ENCODE peak calls at places on chromosomes 13 and 19, in six cellular contexts. L is neural progenitor cell, W is mammary epithelial cell, Z is H1, D is mesenchymal stem cell, E is fibroblast of lung. V is an unnamed sample.

GRCh38 chr13:113915786-113916329 is 52.0 kb upstream of the GAS6 start:
- DNase-seq in W (no peak), L (no peak), E (no peak), Z (no peak), D (no peak), V (peak; percentile 13)

GRCh38 chr13:113918580-113918979 is 54.7 kb upstream of the GAS6 start:
- DNase-seq in D (no peak), W (no peak), Z (peak; percentile 30), L (no peak), E (no peak), V (no peak)

GRCh38 chr19:49390131-49390977 is 2.3 kb downstream of the KASH5 start:
- DNase-seq in W (no peak), Z (no peak), D (no peak), E (no peak), L (no peak), V (no peak)

GRCh38 chr19:43675269-43675879 is 5.4 kb upstream of the PLAUR start:
- DNase-seq in W (peak; percentile 100), D (peak; percentile 19), Z (no peak), E (peak; percentile 59), L (no peak), V (peak; percentile 91)

GRCh38 chr13:59641261-59641660 is 522.5 kb downstream of the DIAPH3 start:
- DNase-seq in E (no peak), Z (peak; percentile 70), D (no peak), L (peak; percentile 22), W (no peak), V (no peak)

GRCh38 chr19:5839312-5840017 is at the start of gene FUT6:
- DNase-seq in Z (no peak), W (no peak), L (no peak), D (no peak), E (no peak), V (peak; percentile 72)

GRCh38 chr19:42143341-42144234 is 11.3 kb upstream of the POU2F2 start:
- DNase-seq in W (peak; percentile 24), L (peak; percentile 88), Z (peak; percentile 89), D (peak; percentile 52), E (peak; percentile 29), V (no peak)

GRCh38 chr13:100892981-100893380 is 218.4 kb upstream of the TMTC4 start:
- DNase-seq in E (no peak), D (no peak), W (no peak), L (no peak), Z (no peak), V (no peak)

GRCh38 chr13:32878172-32878571 is 138.1 kb upstream of the KL start:
- DNase-seq in L (no peak), Z (no peak), W (peak; percentile 71), D (peak; percentile 33), E (peak; percentile 71), V (no peak)

GRCh38 chr13:106484755-106485193 is 50.7 kb downstream of the EFNB2 start:
- DNase-seq in E (peak; percentile 27), D (no peak), Z (no peak), W (no peak), L (no peak), V (no peak)

GRCh38 chr19:33449799-33450198 is 71.8 kb downstream of the PEPD start:
- DNase-seq in W (no peak), E (no peak), D (no peak), L (no peak), Z (no peak), V (no peak)

GRCh38 chr19:19777692-19778091 is 43.9 kb downstream of the ZNF506 start:
- DNase-seq in Z (no peak), W (no peak), L (no peak), E (no peak), D (no peak), V (no peak)

GRCh38 chr19:19776206-19777008 is 43.5 kb upstream of the ZNF14 start:
- DNase-seq in E (peak; percentile 98), L (peak; percentile 99), Z (peak; percentile 94), D (peak; percentile 100), W (peak; percentile 100), V (peak; percentile 98)

GRCh38 chr19:19774354-19775033 is 41.6 kb upstream of the ZNF14 start:
- DNase-seq in W (no peak), Z (no peak), L (no peak), E (no peak), D (peak; percentile 37), V (no peak)

GRCh38 chr19:19778666-19779065 is 42.9 kb downstream of the ZNF506 start:
- DNase-seq in E (peak; percentile 14), D (no peak), Z (no peak), W (no peak), L (no peak), V (no peak)

GRCh38 chr19:19775891-19776205 is 42.9 kb upstream of the ZNF14 start:
- DNase-seq in Z (no peak), D (no peak), E (no peak), L (no peak), W (no peak), V (no peak)
- H3K27ac ChIP-seq in Z (peak overlapping the region; percentile 53), D (peak overlapping the region; percentile 39), E (peak overlapping the region; percentile 73), L (no peak overlapping the region), W (peak overlapping the region; percentile 63), V (peak overlapping the region; percentile 56)

GRCh38 chr13:40652588-40652940 is 13.9 kb downstream of the FOXO1 start:
- DNase-seq in D (no peak), L (no peak), Z (no peak), W (no peak), E (no peak), V (no peak)

GRCh38 chr13:40657961-40658360 is 8.5 kb downstream of the FOXO1 start:
- DNase-seq in W (no peak), L (no peak), Z (no peak), E (no peak), D (no peak), V (no peak)

GRCh38 chr13:40653558-40654318 is 12.7 kb downstream of the FOXO1 start:
- DNase-seq in E (peak; percentile 70), Z (no peak), D (peak; percentile 16), L (peak; percentile 20), W (no peak), V (no peak)

GRCh38 chr13:40657307-40657706 is 9.1 kb downstream of the FOXO1 start:
- DNase-seq in W (no peak), E (no peak), Z (no peak), L (no peak), D (no peak), V (no peak)

GRCh38 chr13:40656358-40656757 is 10.1 kb downstream of the FOXO1 start:
- DNase-seq in Z (no peak), D (no peak), L (no peak), W (no peak), E (no peak), V (no peak)
- H3K4me1 ChIP-seq in Z (peaks cover 19% of the 10 kb centered on the region), D (no peaks in the 10 kb centered on the region), L (peaks cover 18% of the 10 kb centered on the region), W (peaks cover 9% of the 10 kb centered on the region), E (no peaks in the 10 kb centered on the region), V (peaks cover 3% of the 10 kb centered on the region)

GRCh38 chr19:1042689-1043511 is 3.0 kb downstream of the ABCA7 start:
- DNase-seq in D (no peak), E (no peak), L (no peak), Z (no peak), W (no peak), V (peak; percentile 33)
- H3K9ac ChIP-seq in D (peak overlapping the region; percentile 36), E (peak overlapping the region; percentile 7), L (no peak overlapping the region), Z (no peak overlapping the region), W (no peak overlapping the region), V (peak overlapping the region; percentile 38)

GRCh38 chr13:50156140-50156539 is 140.9 kb downstream of the KCNRG start:
- DNase-seq in W (peak; percentile 46), D (peak; percentile 84), E (peak; percentile 91), Z (no peak), L (no peak), V (no peak)
- H3K27ac ChIP-seq in W (no peak overlapping the region), D (no peak overlapping the region), E (no peak overlapping the region), Z (no peak overlapping the region), L (no peak overlapping the region), V (no peak overlapping the region)

GRCh38 chr19:14563590-14563926 is 8.3 kb downstream of the NDUFB7 start:
- DNase-seq in E (no peak), D (no peak), W (no peak), Z (peak; percentile 49), L (no peak), V (no peak)
- H3K4me1 ChIP-seq in E (peaks cover 7% of the 10 kb centered on the region), D (peaks cover 44% of the 10 kb centered on the region), W (peaks cover 49% of the 10 kb centered on the region), Z (no peaks in the 10 kb centered on the region), L (peaks cover 32% of the 10 kb centered on the region), V (no peaks in the 10 kb centered on the region)

GRCh38 chr13:41456768-41457588 is at the start of gene RGCC:
- DNase-seq in E (peak; percentile 57), Z (peak; percentile 81), L (peak; percentile 87), D (peak; percentile 70), W (peak; percentile 60), V (peak; percentile 82)

GRCh38 chr13:41455725-41456419 is 1.5 kb upstream of the RGCC start:
- DNase-seq in W (no peak), Z (no peak), L (peak; percentile 52), E (no peak), D (no peak), V (no peak)

GRCh38 chr13:41458939-41459753 is 1.8 kb downstream of the RGCC start:
- DNase-seq in Z (peak; percentile 59), E (peak; percentile 29), L (peak; percentile 22), W (peak; percentile 53), D (peak; percentile 54), V (peak; percentile 57)

GRCh38 chr13:41458187-41458938 is 1.0 kb downstream of the RGCC start:
- DNase-seq in E (peak; percentile 20), Z (peak; percentile 63), L (peak; percentile 54), D (peak; percentile 34), W (peak; percentile 42), V (peak; percentile 32)

GRCh38 chr13:41457589-41458186 is 338 bp downstream of the RGCC start:
- DNase-seq in D (no peak), W (no peak), E (no peak), Z (peak; percentile 62), L (no peak), V (peak; percentile 24)
- H3K9ac ChIP-seq in D (peak overlapping the region; percentile 89), W (peak overlapping the region; percentile 47), E (peak overlapping the region; percentile 72), Z (no peak overlapping the region), L (no peak overlapping the region), V (peak overlapping the region; percentile 48)

GRCh38 chr13:23849670-23850069 is 39.5 kb downstream of the MIPEP start:
- DNase-seq in Z (no peak), L (no peak), W (no peak), D (no peak), E (no peak), V (no peak)

GRCh38 chr13:23852351-23852750 is 36.8 kb downstream of the MIPEP start:
- DNase-seq in E (no peak), Z (no peak), D (no peak), L (no peak), W (no peak), V (no peak)

GRCh38 chr13:23850134-23850533 is 39.1 kb downstream of the MIPEP start:
- DNase-seq in W (no peak), L (no peak), Z (no peak), E (no peak), D (no peak), V (no peak)

GRCh38 chr13:23848639-23849282 is 40.4 kb downstream of the MIPEP start:
- DNase-seq in D (no peak), W (no peak), E (no peak), L (no peak), Z (no peak), V (no peak)

GRCh38 chr13:23851106-23851505 is 38.1 kb downstream of the MIPEP start:
- DNase-seq in W (no peak), E (peak; percentile 42), D (no peak), Z (no peak), L (no peak), V (no peak)
- H3K27ac ChIP-seq in W (no peak overlapping the region), E (no peak overlapping the region), D (no peak overlapping the region), Z (no peak overlapping the region), L (no peak overlapping the region), V (no peak overlapping the region)

GRCh38 chr19:13053238-13053637 is 49.4 kb downstream of the LYL1 start:
- DNase-seq in L (no peak), D (no peak), E (peak; percentile 28), W (no peak), Z (no peak), V (no peak)
- H3K4me1 ChIP-seq in L (peaks cover 74% of the 10 kb centered on the region), D (peaks cover 74% of the 10 kb centered on the region), E (peaks cover 68% of the 10 kb centered on the region), W (peaks cover 78% of the 10 kb centered on the region), Z (peaks cover 7% of the 10 kb centered on the region), V (peaks cover 29% of the 10 kb centered on the region)

V was measured in colonic mucosa.